ENCODE peak calls at places on chromosome 9, in nine cellular contexts. One of them, this sample, is unnamed.

GRCh38 chr9:106920701-106921283 is 57.8 kb downstream of the ZNF462 start:
- DNase-seq in GM10248: no peak
- DNase-seq in esophagus squamous epithelium: no peak
- DNase-seq in cardiac fibroblast: peak; percentile 71
- DNase-seq in HFFc6: no peak
- DNase-seq in endothelial cell: no peak
- DNase-seq in nephron progenitor cell: no peak
- DNase-seq in CD8-positive, alpha-beta T cell: no peak
- DNase-seq in activated CD8-positive, alpha-beta T cell treated with anti-CD3 and anti-CD28 coated beads for 36 hours: no peak
- DNase-seq in this sample: no peak

GRCh38 chr9:114156658-114157421 is 1.5 kb downstream of the COL27A1 start:
- DNase-seq in endothelial cell: peak; percentile 46
- DNase-seq in cardiac fibroblast: peak; percentile 85
- DNase-seq in HFFc6: peak; percentile 88
- DNase-seq in nephron progenitor cell: peak; percentile 63
- DNase-seq in activated CD8-positive, alpha-beta T cell treated with anti-CD3 and anti-CD28 coated beads for 36 hours: peak; percentile 47
- DNase-seq in GM10248: no peak
- DNase-seq in CD8-positive, alpha-beta T cell: no peak
- DNase-seq in esophagus squamous epithelium: no peak
- DNase-seq in this sample: no peak

GRCh38 chr9:126459965-126460843 is 133.6 kb downstream of the MVB12B start:
- DNase-seq in nephron progenitor cell: no peak
- DNase-seq in HFFc6: no peak
- DNase-seq in CD8-positive, alpha-beta T cell: no peak
- DNase-seq in endothelial cell: no peak
- DNase-seq in GM10248: no peak
- DNase-seq in cardiac fibroblast: no peak
- DNase-seq in esophagus squamous epithelium: no peak
- DNase-seq in activated CD8-positive, alpha-beta T cell treated with anti-CD3 and anti-CD28 coated beads for 36 hours: no peak
- DNase-seq in this sample: no peak

GRCh38 chr9:99114846-99115500 is 10.1 kb downstream of the TGFBR1 start:
- DNase-seq in HFFc6: no peak
- DNase-seq in CD8-positive, alpha-beta T cell: no peak
- DNase-seq in activated CD8-positive, alpha-beta T cell treated with anti-CD3 and anti-CD28 coated beads for 36 hours: no peak
- DNase-seq in cardiac fibroblast: no peak
- DNase-seq in endothelial cell: no peak
- DNase-seq in GM10248: no peak
- DNase-seq in nephron progenitor cell: no peak
- DNase-seq in esophagus squamous epithelium: no peak
- DNase-seq in this sample: no peak

GRCh38 chr9:96218821-96219614 is 83.0 kb downstream of the HSD17B3 start:
- DNase-seq in endothelial cell: no peak
- DNase-seq in CD8-positive, alpha-beta T cell: no peak
- DNase-seq in cardiac fibroblast: no peak
- DNase-seq in GM10248: peak; percentile 31
- DNase-seq in esophagus squamous epithelium: no peak
- DNase-seq in nephron progenitor cell: no peak
- DNase-seq in activated CD8-positive, alpha-beta T cell treated with anti-CD3 and anti-CD28 coated beads for 36 hours: peak; percentile 10
- DNase-seq in HFFc6: no peak
- DNase-seq in this sample: no peak

GRCh38 chr9:33107762-33108161 is 31.3 kb upstream of the SMU1 start:
- DNase-seq in cardiac fibroblast: no peak
- DNase-seq in HFFc6: no peak
- DNase-seq in esophagus squamous epithelium: no peak
- DNase-seq in GM10248: no peak
- DNase-seq in activated CD8-positive, alpha-beta T cell treated with anti-CD3 and anti-CD28 coated beads for 36 hours: no peak
- DNase-seq in endothelial cell: no peak
- DNase-seq in CD8-positive, alpha-beta T cell: no peak
- DNase-seq in nephron progenitor cell: no peak
- DNase-seq in this sample: no peak

GRCh38 chr9:16069671-16070586 is 517.1 kb downstream of the CCDC171 start:
- DNase-seq in esophagus squamous epithelium: no peak
- DNase-seq in GM10248: no peak
- DNase-seq in cardiac fibroblast: peak; percentile 38
- DNase-seq in CD8-positive, alpha-beta T cell: no peak
- DNase-seq in activated CD8-positive, alpha-beta T cell treated with anti-CD3 and anti-CD28 coated beads for 36 hours: no peak
- DNase-seq in HFFc6: no peak
- DNase-seq in nephron progenitor cell: peak; percentile 11
- DNase-seq in endothelial cell: no peak
- DNase-seq in this sample: no peak

GRCh38 chr9:123772967-123773366 is 157.0 kb downstream of the DENND1A start:
- DNase-seq in HFFc6: no peak
- DNase-seq in endothelial cell: no peak
- DNase-seq in GM10248: no peak
- DNase-seq in nephron progenitor cell: no peak
- DNase-seq in cardiac fibroblast: no peak
- DNase-seq in esophagus squamous epithelium: no peak
- DNase-seq in activated CD8-positive, alpha-beta T cell treated with anti-CD3 and anti-CD28 coated beads for 36 hours: no peak
- DNase-seq in CD8-positive, alpha-beta T cell: no peak
- DNase-seq in this sample: no peak

GRCh38 chr9:120909904-120910303 is 16.7 kb downstream of the TRAF1 start:
- DNase-seq in CD8-positive, alpha-beta T cell: peak; percentile 67
- DNase-seq in activated CD8-positive, alpha-beta T cell treated with anti-CD3 and anti-CD28 coated beads for 36 hours: peak; percentile 81
- DNase-seq in cardiac fibroblast: no peak
- DNase-seq in endothelial cell: no peak
- DNase-seq in nephron progenitor cell: no peak
- DNase-seq in HFFc6: no peak
- DNase-seq in GM10248: no peak
- DNase-seq in esophagus squamous epithelium: no peak
- DNase-seq in this sample: no peak

GRCh38 chr9:94443039-94443722 is 111.7 kb upstream of the PCAT7 start:
- DNase-seq in HFFc6: no peak
- DNase-seq in cardiac fibroblast: no peak
- DNase-seq in esophagus squamous epithelium: no peak
- DNase-seq in GM10248: no peak
- DNase-seq in endothelial cell: no peak
- DNase-seq in CD8-positive, alpha-beta T cell: no peak
- DNase-seq in nephron progenitor cell: no peak
- DNase-seq in activated CD8-positive, alpha-beta T cell treated with anti-CD3 and anti-CD28 coated beads for 36 hours: no peak
- DNase-seq in this sample: no peak

GRCh38 chr9:6616976-6617375 is 28.6 kb downstream of the GLDC start:
- DNase-seq in HFFc6: no peak
- DNase-seq in nephron progenitor cell: no peak
- DNase-seq in GM10248: no peak
- DNase-seq in cardiac fibroblast: no peak
- DNase-seq in esophagus squamous epithelium: no peak
- DNase-seq in endothelial cell: no peak
- DNase-seq in CD8-positive, alpha-beta T cell: no peak
- DNase-seq in activated CD8-positive, alpha-beta T cell treated with anti-CD3 and anti-CD28 coated beads for 36 hours: no peak
- DNase-seq in this sample: no peak

GRCh38 chr9:18208166-18209059 is 265.5 kb upstream of the ADAMTSL1 start:
- DNase-seq in CD8-positive, alpha-beta T cell: no peak
- DNase-seq in HFFc6: peak; percentile 19
- DNase-seq in cardiac fibroblast: peak; percentile 71
- DNase-seq in activated CD8-positive, alpha-beta T cell treated with anti-CD3 and anti-CD28 coated beads for 36 hours: peak; percentile 1
- DNase-seq in GM10248: no peak
- DNase-seq in esophagus squamous epithelium: no peak
- DNase-seq in endothelial cell: peak; percentile 69
- DNase-seq in nephron progenitor cell: peak; percentile 41
- DNase-seq in this sample: no peak

GRCh38 chr9:38360880-38361836 is 31.3 kb upstream of the ALDH1B1 start:
- DNase-seq in CD8-positive, alpha-beta T cell: no peak
- DNase-seq in esophagus squamous epithelium: no peak
- DNase-seq in HFFc6: no peak
- DNase-seq in endothelial cell: no peak
- DNase-seq in GM10248: no peak
- DNase-seq in activated CD8-positive, alpha-beta T cell treated with anti-CD3 and anti-CD28 coated beads for 36 hours: no peak
- DNase-seq in nephron progenitor cell: no peak
- DNase-seq in cardiac fibroblast: peak; percentile 14
- DNase-seq in this sample: no peak

DNA sequence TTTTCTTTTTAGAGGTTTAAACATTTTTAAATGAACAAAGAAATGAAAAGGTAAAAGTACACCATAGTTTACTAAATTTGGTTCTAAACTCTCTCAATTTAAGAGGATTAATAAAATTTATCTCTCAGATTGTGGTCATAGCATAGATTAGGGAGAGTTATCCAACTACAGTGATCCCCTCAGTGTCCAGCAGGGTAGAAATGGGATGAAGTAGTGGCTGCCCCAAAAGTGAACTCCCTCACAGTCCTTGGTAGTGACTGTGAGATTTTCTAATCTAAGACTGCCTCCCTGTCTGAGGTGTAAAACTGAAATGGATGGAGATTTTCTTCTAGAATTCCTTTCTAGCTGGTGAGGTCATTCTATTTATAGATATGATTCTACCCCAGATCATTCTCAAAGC is 455.5 kb downstream of the ACTL7B start:
- DNase-seq in endothelial cell: no peak
- DNase-seq in nephron progenitor cell: no peak
- DNase-seq in GM10248: no peak
- DNase-seq in CD8-positive, alpha-beta T cell: no peak
- DNase-seq in HFFc6: no peak
- DNase-seq in cardiac fibroblast: no peak
- DNase-seq in activated CD8-positive, alpha-beta T cell treated with anti-CD3 and anti-CD28 coated beads for 36 hours: no peak
- DNase-seq in esophagus squamous epithelium: no peak
- DNase-seq in this sample: no peak
- TF ChIP-seq CTCF in endothelial cell: no peak
- TF ChIP-seq CTCF in nephron progenitor cell: no peak
- TF ChIP-seq CTCF in GM10248: no peak
- TF ChIP-seq CTCF in CD8-positive, alpha-beta T cell: no peak
- TF ChIP-seq CTCF in HFFc6: peak; percentile 26
- TF ChIP-seq CTCF in cardiac fibroblast: peak; percentile 20
- TF ChIP-seq CTCF in activated CD8-positive, alpha-beta T cell treated with anti-CD3 and anti-CD28 coated beads for 36 hours: no peak
- TF ChIP-seq CTCF in esophagus squamous epithelium: peak; percentile 6
- TF ChIP-seq CTCF in this sample: no peak

GRCh38 chr9:137244486-137245449 is 3.7 kb downstream of the TUBB4B start:
- DNase-seq in cardiac fibroblast: no peak
- DNase-seq in activated CD8-positive, alpha-beta T cell treated with anti-CD3 and anti-CD28 coated beads for 36 hours: no peak
- DNase-seq in endothelial cell: no peak
- DNase-seq in CD8-positive, alpha-beta T cell: no peak
- DNase-seq in HFFc6: no peak
- DNase-seq in nephron progenitor cell: no peak
- DNase-seq in esophagus squamous epithelium: no peak
- DNase-seq in GM10248: no peak
- DNase-seq in this sample: no peak
- TF ChIP-seq CTCF in cardiac fibroblast: no peak
- TF ChIP-seq CTCF in activated CD8-positive, alpha-beta T cell treated with anti-CD3 and anti-CD28 coated beads for 36 hours: no peak
- TF ChIP-seq CTCF in endothelial cell: no peak
- TF ChIP-seq CTCF in CD8-positive, alpha-beta T cell: no peak
- TF ChIP-seq CTCF in HFFc6: no peak
- TF ChIP-seq CTCF in nephron progenitor cell: no peak
- TF ChIP-seq CTCF in esophagus squamous epithelium: no peak
- TF ChIP-seq CTCF in GM10248: no peak
- TF ChIP-seq CTCF in this sample: no peak

GRCh38 chr9:20790721-20791120 is 106.7 kb downstream of the FOCAD start:
- DNase-seq in esophagus squamous epithelium: no peak
- DNase-seq in cardiac fibroblast: no peak
- DNase-seq in endothelial cell: no peak
- DNase-seq in activated CD8-positive, alpha-beta T cell treated with anti-CD3 and anti-CD28 coated beads for 36 hours: no peak
- DNase-seq in HFFc6: no peak
- DNase-seq in CD8-positive, alpha-beta T cell: no peak
- DNase-seq in GM10248: no peak
- DNase-seq in nephron progenitor cell: no peak
- DNase-seq in this sample: no peak

GRCh38 chr9:20788526-20789421 is 104.7 kb downstream of the FOCAD start:
- DNase-seq in CD8-positive, alpha-beta T cell: no peak
- DNase-seq in activated CD8-positive, alpha-beta T cell treated with anti-CD3 and anti-CD28 coated beads for 36 hours: no peak
- DNase-seq in nephron progenitor cell: no peak
- DNase-seq in esophagus squamous epithelium: no peak
- DNase-seq in cardiac fibroblast: peak; percentile 55
- DNase-seq in GM10248: no peak
- DNase-seq in HFFc6: no peak
- DNase-seq in endothelial cell: no peak
- DNase-seq in this sample: no peak

GRCh38 chr9:20786807-20787206 is 102.7 kb downstream of the FOCAD start:
- DNase-seq in activated CD8-positive, alpha-beta T cell treated with anti-CD3 and anti-CD28 coated beads for 36 hours: no peak
- DNase-seq in GM10248: no peak
- DNase-seq in HFFc6: no peak
- DNase-seq in esophagus squamous epithelium: no peak
- DNase-seq in nephron progenitor cell: no peak
- DNase-seq in CD8-positive, alpha-beta T cell: no peak
- DNase-seq in cardiac fibroblast: no peak
- DNase-seq in endothelial cell: no peak
- DNase-seq in this sample: no peak

GRCh38 chr9:20791682-20792081 is 107.6 kb downstream of the FOCAD start:
- DNase-seq in CD8-positive, alpha-beta T cell: no peak
- DNase-seq in nephron progenitor cell: no peak
- DNase-seq in endothelial cell: no peak
- DNase-seq in GM10248: no peak
- DNase-seq in cardiac fibroblast: no peak
- DNase-seq in esophagus squamous epithelium: no peak
- DNase-seq in activated CD8-positive, alpha-beta T cell treated with anti-CD3 and anti-CD28 coated beads for 36 hours: no peak
- DNase-seq in HFFc6: no peak
- DNase-seq in this sample: no peak
- TF ChIP-seq CTCF in CD8-positive, alpha-beta T cell: no peak
- TF ChIP-seq CTCF in nephron progenitor cell: no peak
- TF ChIP-seq CTCF in endothelial cell: no peak
- TF ChIP-seq CTCF in GM10248: no peak
- TF ChIP-seq CTCF in cardiac fibroblast: no peak
- TF ChIP-seq CTCF in esophagus squamous epithelium: no peak
- TF ChIP-seq CTCF in activated CD8-positive, alpha-beta T cell treated with anti-CD3 and anti-CD28 coated beads for 36 hours: no peak
- TF ChIP-seq CTCF in HFFc6: no peak
- TF ChIP-seq CTCF in this sample: no peak

GRCh38 chr9:306907-307306 is 92.2 kb downstream of the DOCK8 start:
- DNase-seq in activated CD8-positive, alpha-beta T cell treated with anti-CD3 and anti-CD28 coated beads for 36 hours: peak; percentile 16
- DNase-seq in HFFc6: no peak
- DNase-seq in CD8-positive, alpha-beta T cell: peak; percentile 45
- DNase-seq in nephron progenitor cell: no peak
- DNase-seq in endothelial cell: peak; percentile 28
- DNase-seq in cardiac fibroblast: no peak
- DNase-seq in esophagus squamous epithelium: no peak
- DNase-seq in GM10248: peak; percentile 26
- DNase-seq in this sample: no peak
- TF ChIP-seq CTCF in activated CD8-positive, alpha-beta T cell treated with anti-CD3 and anti-CD28 coated beads for 36 hours: no peak
- TF ChIP-seq CTCF in HFFc6: no peak
- TF ChIP-seq CTCF in CD8-positive, alpha-beta T cell: no peak
- TF ChIP-seq CTCF in nephron progenitor cell: no peak
- TF ChIP-seq CTCF in endothelial cell: no peak
- TF ChIP-seq CTCF in cardiac fibroblast: no peak
- TF ChIP-seq CTCF in esophagus squamous epithelium: no peak
- TF ChIP-seq CTCF in GM10248: peak; percentile 59
- TF ChIP-seq CTCF in this sample: no peak

DNA sequence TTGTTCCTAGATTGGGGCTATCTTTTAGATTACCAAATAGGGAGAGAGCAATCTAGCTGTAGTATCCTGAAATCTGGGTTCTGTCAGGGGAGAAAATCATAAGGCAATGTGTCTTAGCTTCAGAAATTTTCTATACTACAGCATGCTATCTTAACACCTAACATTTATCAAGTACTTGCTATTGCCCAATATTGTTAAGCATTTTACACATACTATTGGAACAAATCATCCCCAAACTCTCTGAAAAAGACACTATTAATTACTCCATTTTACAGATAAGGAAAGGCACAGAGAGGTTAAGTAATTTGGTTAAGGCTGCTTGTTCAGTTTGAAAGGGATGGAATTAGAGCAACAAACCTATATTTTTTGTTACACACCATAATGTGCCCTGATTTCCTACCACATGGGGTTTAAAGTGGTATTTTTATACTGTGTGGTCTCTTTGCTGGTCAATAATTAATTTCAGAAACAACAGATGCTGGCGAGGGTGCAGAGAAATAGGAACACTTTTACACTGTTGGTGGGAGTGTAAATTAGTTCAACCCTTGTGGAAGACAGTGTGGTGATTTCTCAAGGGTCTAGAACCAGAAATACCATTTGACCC is 57.2 kb upstream of the RIC1 start:
- DNase-seq in CD8-positive, alpha-beta T cell: no peak
- DNase-seq in HFFc6: no peak
- DNase-seq in endothelial cell: no peak
- DNase-seq in nephron progenitor cell: no peak
- DNase-seq in esophagus squamous epithelium: no peak
- DNase-seq in activated CD8-positive, alpha-beta T cell treated with anti-CD3 and anti-CD28 coated beads for 36 hours: no peak
- DNase-seq in cardiac fibroblast: no peak
- DNase-seq in GM10248: no peak
- DNase-seq in this sample: no peak
- TF ChIP-seq CTCF in CD8-positive, alpha-beta T cell: no peak
- TF ChIP-seq CTCF in HFFc6: no peak
- TF ChIP-seq CTCF in endothelial cell: no peak
- TF ChIP-seq CTCF in nephron progenitor cell: no peak
- TF ChIP-seq CTCF in esophagus squamous epithelium: no peak
- TF ChIP-seq CTCF in activated CD8-positive, alpha-beta T cell treated with anti-CD3 and anti-CD28 coated beads for 36 hours: no peak
- TF ChIP-seq CTCF in cardiac fibroblast: no peak
- TF ChIP-seq CTCF in GM10248: no peak
- TF ChIP-seq CTCF in this sample: no peak

This sample was measured in activated B cell treated with CpG ODN at 0.5 μM for 24 hours.